ENCODE peak calls at places on chromosomes 3 and 15, in seven cellular contexts. One of them, this sample, is unnamed.

GRCh38 chr3:45712434-45713110 is 23.4 kb downstream of the SACM1L start:
- DNase-seq in NCI-H187: no peak
- DNase-seq in T-helper 9 cell: no peak
- DNase-seq in amniotic stem cell: no peak
- DNase-seq in Calu3: no peak
- DNase-seq in activated effector memory CD4-positive, alpha-beta T cell treated with anti-CD3 and anti-CD28 coated beads, Interleukin-2, amount 50 U/mL, for 16 hours: no peak
- DNase-seq in stimulated activated CD8-positive, alpha-beta memory T cell treated with anti-CD3 and anti-CD28 coated beads, Interleukin-15, amount 100 ng/mL, for 4 hours: no peak
- DNase-seq in this sample: no peak

GRCh38 chr15:67479781-67480180 is 41.1 kb upstream of the C15orf61 start:
- DNase-seq in NCI-H187: no peak
- DNase-seq in stimulated activated CD8-positive, alpha-beta memory T cell treated with anti-CD3 and anti-CD28 coated beads, Interleukin-15, amount 100 ng/mL, for 4 hours: no peak
- DNase-seq in amniotic stem cell: no peak
- DNase-seq in activated effector memory CD4-positive, alpha-beta T cell treated with anti-CD3 and anti-CD28 coated beads, Interleukin-2, amount 50 U/mL, for 16 hours: no peak
- DNase-seq in T-helper 9 cell: no peak
- DNase-seq in Calu3: no peak
- DNase-seq in this sample: no peak

GRCh38 chr3:108004647-108005046 is 86.2 kb downstream of the CD47 start:
- DNase-seq in Calu3: no peak
- DNase-seq in activated effector memory CD4-positive, alpha-beta T cell treated with anti-CD3 and anti-CD28 coated beads, Interleukin-2, amount 50 U/mL, for 16 hours: no peak
- DNase-seq in NCI-H187: no peak
- DNase-seq in amniotic stem cell: no peak
- DNase-seq in stimulated activated CD8-positive, alpha-beta memory T cell treated with anti-CD3 and anti-CD28 coated beads, Interleukin-15, amount 100 ng/mL, for 4 hours: no peak
- DNase-seq in T-helper 9 cell: no peak
- DNase-seq in this sample: no peak

GRCh38 chr3:110773413-110773954 is 298.1 kb upstream of the NECTIN3 start:
- DNase-seq in stimulated activated CD8-positive, alpha-beta memory T cell treated with anti-CD3 and anti-CD28 coated beads, Interleukin-15, amount 100 ng/mL, for 4 hours: no peak
- DNase-seq in NCI-H187: no peak
- DNase-seq in Calu3: peak
- DNase-seq in T-helper 9 cell: no peak
- DNase-seq in activated effector memory CD4-positive, alpha-beta T cell treated with anti-CD3 and anti-CD28 coated beads, Interleukin-2, amount 50 U/mL, for 16 hours: no peak
- DNase-seq in amniotic stem cell: peak
- DNase-seq in this sample: no peak

GRCh38 chr15:100211855-100212850 is 129.6 kb downstream of the ADAMTS17 start:
- DNase-seq in stimulated activated CD8-positive, alpha-beta memory T cell treated with anti-CD3 and anti-CD28 coated beads, Interleukin-15, amount 100 ng/mL, for 4 hours: no peak
- DNase-seq in activated effector memory CD4-positive, alpha-beta T cell treated with anti-CD3 and anti-CD28 coated beads, Interleukin-2, amount 50 U/mL, for 16 hours: peak
- DNase-seq in Calu3: no peak
- DNase-seq in T-helper 9 cell: no peak
- DNase-seq in amniotic stem cell: no peak
- DNase-seq in NCI-H187: no peak
- DNase-seq in this sample: no peak

GRCh38 chr3:30770387-30770786 is 124.1 kb downstream of the GADL1 start:
- DNase-seq in Calu3: peak
- DNase-seq in activated effector memory CD4-positive, alpha-beta T cell treated with anti-CD3 and anti-CD28 coated beads, Interleukin-2, amount 50 U/mL, for 16 hours: no peak
- DNase-seq in stimulated activated CD8-positive, alpha-beta memory T cell treated with anti-CD3 and anti-CD28 coated beads, Interleukin-15, amount 100 ng/mL, for 4 hours: no peak
- DNase-seq in amniotic stem cell: no peak
- DNase-seq in NCI-H187: no peak
- DNase-seq in T-helper 9 cell: no peak
- DNase-seq in this sample: peak

GRCh38 chr3:102235679-102236078 is 199.1 kb upstream of the ZPLD1 start:
- DNase-seq in Calu3: no peak
- DNase-seq in NCI-H187: no peak
- DNase-seq in stimulated activated CD8-positive, alpha-beta memory T cell treated with anti-CD3 and anti-CD28 coated beads, Interleukin-15, amount 100 ng/mL, for 4 hours: no peak
- DNase-seq in amniotic stem cell: no peak
- DNase-seq in activated effector memory CD4-positive, alpha-beta T cell treated with anti-CD3 and anti-CD28 coated beads, Interleukin-2, amount 50 U/mL, for 16 hours: no peak
- DNase-seq in T-helper 9 cell: no peak
- DNase-seq in this sample: no peak

GRCh38 chr15:101242160-101242998 is 9.5 kb downstream of the CHSY1 start:
- DNase-seq in amniotic stem cell: no peak
- DNase-seq in T-helper 9 cell: peak
- DNase-seq in Calu3: no peak
- DNase-seq in activated effector memory CD4-positive, alpha-beta T cell treated with anti-CD3 and anti-CD28 coated beads, Interleukin-2, amount 50 U/mL, for 16 hours: peak
- DNase-seq in stimulated activated CD8-positive, alpha-beta memory T cell treated with anti-CD3 and anti-CD28 coated beads, Interleukin-15, amount 100 ng/mL, for 4 hours: peak
- DNase-seq in NCI-H187: no peak
- DNase-seq in this sample: peak

GRCh38 chr15:68643216-68643830 is 64.5 kb downstream of the CORO2B start:
- DNase-seq in amniotic stem cell: no peak
- DNase-seq in T-helper 9 cell: no peak
- DNase-seq in stimulated activated CD8-positive, alpha-beta memory T cell treated with anti-CD3 and anti-CD28 coated beads, Interleukin-15, amount 100 ng/mL, for 4 hours: no peak
- DNase-seq in Calu3: no peak
- DNase-seq in activated effector memory CD4-positive, alpha-beta T cell treated with anti-CD3 and anti-CD28 coated beads, Interleukin-2, amount 50 U/mL, for 16 hours: peak
- DNase-seq in NCI-H187: no peak
- DNase-seq in this sample: no peak

GRCh38 chr3:25476639-25477038 is 48.6 kb downstream of the RARB start:
- DNase-seq in amniotic stem cell: no peak
- DNase-seq in Calu3: no peak
- DNase-seq in T-helper 9 cell: no peak
- DNase-seq in stimulated activated CD8-positive, alpha-beta memory T cell treated with anti-CD3 and anti-CD28 coated beads, Interleukin-15, amount 100 ng/mL, for 4 hours: no peak
- DNase-seq in activated effector memory CD4-positive, alpha-beta T cell treated with anti-CD3 and anti-CD28 coated beads, Interleukin-2, amount 50 U/mL, for 16 hours: no peak
- DNase-seq in NCI-H187: no peak
- DNase-seq in this sample: no peak

GRCh38 chr15:63233667-63234419 is 43.6 kb upstream of the APH1B start:
- DNase-seq in Calu3: no peak
- DNase-seq in NCI-H187: no peak
- DNase-seq in T-helper 9 cell: no peak
- DNase-seq in activated effector memory CD4-positive, alpha-beta T cell treated with anti-CD3 and anti-CD28 coated beads, Interleukin-2, amount 50 U/mL, for 16 hours: no peak
- DNase-seq in stimulated activated CD8-positive, alpha-beta memory T cell treated with anti-CD3 and anti-CD28 coated beads, Interleukin-15, amount 100 ng/mL, for 4 hours: no peak
- DNase-seq in amniotic stem cell: no peak
- DNase-seq in this sample: no peak

GRCh38 chr3:9970020-9970652 is 16.5 kb downstream of the EMC3 start:
- DNase-seq in Calu3: no peak
- DNase-seq in stimulated activated CD8-positive, alpha-beta memory T cell treated with anti-CD3 and anti-CD28 coated beads, Interleukin-15, amount 100 ng/mL, for 4 hours: no peak
- DNase-seq in activated effector memory CD4-positive, alpha-beta T cell treated with anti-CD3 and anti-CD28 coated beads, Interleukin-2, amount 50 U/mL, for 16 hours: no peak
- DNase-seq in NCI-H187: no peak
- DNase-seq in amniotic stem cell: no peak
- DNase-seq in T-helper 9 cell: no peak
- DNase-seq in this sample: no peak

GRCh38 chr3:101902041-101902440 is 52.7 kb downstream of the NFKBIZ start:
- DNase-seq in stimulated activated CD8-positive, alpha-beta memory T cell treated with anti-CD3 and anti-CD28 coated beads, Interleukin-15, amount 100 ng/mL, for 4 hours: no peak
- DNase-seq in NCI-H187: no peak
- DNase-seq in amniotic stem cell: peak
- DNase-seq in Calu3: no peak
- DNase-seq in activated effector memory CD4-positive, alpha-beta T cell treated with anti-CD3 and anti-CD28 coated beads, Interleukin-2, amount 50 U/mL, for 16 hours: no peak
- DNase-seq in T-helper 9 cell: no peak
- DNase-seq in this sample: no peak

GRCh38 chr3:154334973-154335420 is 10.7 kb upstream of the DHX36 start:
- DNase-seq in amniotic stem cell: peak
- DNase-seq in T-helper 9 cell: no peak
- DNase-seq in Calu3: peak
- DNase-seq in NCI-H187: no peak
- DNase-seq in stimulated activated CD8-positive, alpha-beta memory T cell treated with anti-CD3 and anti-CD28 coated beads, Interleukin-15, amount 100 ng/mL, for 4 hours: no peak
- DNase-seq in activated effector memory CD4-positive, alpha-beta T cell treated with anti-CD3 and anti-CD28 coated beads, Interleukin-2, amount 50 U/mL, for 16 hours: no peak
- DNase-seq in this sample: no peak

GRCh38 chr3:48847053-48847585 is 555 bp downstream of the PRKAR2A start:
- DNase-seq in amniotic stem cell: peak
- DNase-seq in activated effector memory CD4-positive, alpha-beta T cell treated with anti-CD3 and anti-CD28 coated beads, Interleukin-2, amount 50 U/mL, for 16 hours: peak
- DNase-seq in T-helper 9 cell: peak
- DNase-seq in stimulated activated CD8-positive, alpha-beta memory T cell treated with anti-CD3 and anti-CD28 coated beads, Interleukin-15, amount 100 ng/mL, for 4 hours: peak
- DNase-seq in NCI-H187: no peak
- DNase-seq in Calu3: peak
- DNase-seq in this sample: peak

GRCh38 chr3:135248217-135248616 is 453.2 kb downstream of the EPHB1 start:
- DNase-seq in T-helper 9 cell: no peak
- DNase-seq in NCI-H187: no peak
- DNase-seq in Calu3: no peak
- DNase-seq in amniotic stem cell: no peak
- DNase-seq in activated effector memory CD4-positive, alpha-beta T cell treated with anti-CD3 and anti-CD28 coated beads, Interleukin-2, amount 50 U/mL, for 16 hours: no peak
- DNase-seq in stimulated activated CD8-positive, alpha-beta memory T cell treated with anti-CD3 and anti-CD28 coated beads, Interleukin-15, amount 100 ng/mL, for 4 hours: no peak
- DNase-seq in this sample: no peak

GRCh38 chr3:194007598-194008337 is 128.2 kb upstream of the HES1 start:
- DNase-seq in amniotic stem cell: no peak
- DNase-seq in NCI-H187: peak
- DNase-seq in stimulated activated CD8-positive, alpha-beta memory T cell treated with anti-CD3 and anti-CD28 coated beads, Interleukin-15, amount 100 ng/mL, for 4 hours: no peak
- DNase-seq in activated effector memory CD4-positive, alpha-beta T cell treated with anti-CD3 and anti-CD28 coated beads, Interleukin-2, amount 50 U/mL, for 16 hours: no peak
- DNase-seq in T-helper 9 cell: no peak
- DNase-seq in Calu3: no peak
- DNase-seq in this sample: no peak

GRCh38 chr15:55823191-55823670 is 80.3 kb upstream of the PRTG start:
- DNase-seq in T-helper 9 cell: no peak
- DNase-seq in Calu3: no peak
- DNase-seq in activated effector memory CD4-positive, alpha-beta T cell treated with anti-CD3 and anti-CD28 coated beads, Interleukin-2, amount 50 U/mL, for 16 hours: no peak
- DNase-seq in stimulated activated CD8-positive, alpha-beta memory T cell treated with anti-CD3 and anti-CD28 coated beads, Interleukin-15, amount 100 ng/mL, for 4 hours: no peak
- DNase-seq in amniotic stem cell: no peak
- DNase-seq in NCI-H187: no peak
- DNase-seq in this sample: no peak

GRCh38 chr3:194766845-194767244 is 81.2 kb downstream of the FAM43A start:
- DNase-seq in NCI-H187: no peak
- DNase-seq in activated effector memory CD4-positive, alpha-beta T cell treated with anti-CD3 and anti-CD28 coated beads, Interleukin-2, amount 50 U/mL, for 16 hours: no peak
- DNase-seq in amniotic stem cell: no peak
- DNase-seq in T-helper 9 cell: no peak
- DNase-seq in stimulated activated CD8-positive, alpha-beta memory T cell treated with anti-CD3 and anti-CD28 coated beads, Interleukin-15, amount 100 ng/mL, for 4 hours: no peak
- DNase-seq in Calu3: no peak
- DNase-seq in this sample: no peak

GRCh38 chr3:162670181-162670580 is 1173.6 kb downstream of the OTOL1 start:
- DNase-seq in activated effector memory CD4-positive, alpha-beta T cell treated with anti-CD3 and anti-CD28 coated beads, Interleukin-2, amount 50 U/mL, for 16 hours: no peak
- DNase-seq in Calu3: no peak
- DNase-seq in T-helper 9 cell: no peak
- DNase-seq in stimulated activated CD8-positive, alpha-beta memory T cell treated with anti-CD3 and anti-CD28 coated beads, Interleukin-15, amount 100 ng/mL, for 4 hours: no peak
- DNase-seq in amniotic stem cell: no peak
- DNase-seq in NCI-H187: no peak
- DNase-seq in this sample: no peak

This sample was measured in ascending aorta.